ENCODE peak calls at places on chromosomes 13 and 19, in ten cellular contexts. V is prostate gland; E is GM23248; G is stomach; H is left lung; D is CD8-positive, alpha-beta T cell; N is left ventricle myocardium inferior; T is naive thymus-derived CD4-positive, alpha-beta T cell; M is effector memory CD4-positive, alpha-beta T cell; I is pancreas. U is an unnamed sample.

GRCh38 chr19:18960370-18960769 is 19.4 kb upstream of the HOMER3 start:
- DNase-seq in V (no peak), E (no peak), G (no peak), H (no peak), D (no peak), N (no peak), T (no peak), M (no peak), I (no peak), U (no peak)

GRCh38 chr19:4007836-4008539 is 452 bp downstream of the PIAS4 start:
- DNase-seq in V (no peak), E (peak; percentile 59), G (no peak), H (no peak), D (peak; percentile 26), N (no peak), T (peak; percentile 13), M (no peak), I (no peak), U (no peak)

GRCh38 chr19:14366529-14366928 is 14.7 kb upstream of the ADGRE5 start:
- DNase-seq in V (peak; percentile 72), E (peak; percentile 59), G (peak; percentile 95), H (peak; percentile 91), D (peak; percentile 90), N (peak; percentile 58), T (peak; percentile 92), M (peak; percentile 82), I (peak; percentile 53), U (peak; percentile 94)

GRCh38 chr19:12952488-12953455 is 4.3 kb downstream of the GADD45GIP1 start:
- DNase-seq in V (no peak), E (peak; percentile 94), G (no peak), H (no peak), D (no peak), N (no peak), T (no peak), M (no peak), I (no peak), U (no peak)

GRCh38 chr13:72565893-72566292 is 161.5 kb downstream of the MZT1 start:
- DNase-seq in V (no peak), E (peak; percentile 2), G (no peak), H (no peak), D (no peak), N (no peak), T (no peak), M (no peak), I (no peak), U (no peak)

GRCh38 chr19:44800461-44800860 is 8.4 kb upstream of the BCAM start:
- DNase-seq in V (peak; percentile 85), E (peak; percentile 80), G (peak; percentile 87), H (peak; percentile 96), D (peak; percentile 88), N (peak; percentile 83), T (peak; percentile 68), M (peak; percentile 48), I (peak; percentile 75), U (peak; percentile 73)

GRCh38 chr13:93635687-93636086 is 409.1 kb downstream of the GPC6 start:
- DNase-seq in V (no peak), E (peak; percentile 85), G (no peak), H (no peak), D (no peak), N (no peak), T (no peak), M (no peak), I (no peak), U (no peak)

GRCh38 chr19:55598034-55598433 is 1.3 kb downstream of the FIZ1 start:
- DNase-seq in V (no peak), E (no peak), G (no peak), H (no peak), D (no peak), N (no peak), T (no peak), M (no peak), I (no peak), U (no peak)

GRCh38 chr13:77528834-77529500 is 6.5 kb upstream of the SCEL start:
- DNase-seq in V (no peak), E (no peak), G (no peak), H (no peak), D (no peak), N (no peak), T (no peak), M (no peak), I (no peak), U (no peak)

GRCh38 chr13:90414691-90415596 is 932.5 kb upstream of the MIR17HG start:
- DNase-seq in V (no peak), E (peak; percentile 82), G (no peak), H (no peak), D (no peak), N (no peak), T (no peak), M (no peak), I (no peak), U (no peak)

GRCh38 chr19:3045885-3046603 is 16.3 kb downstream of the TLE5 start:
- DNase-seq in V (no peak), E (no peak), G (no peak), H (no peak), D (no peak), N (no peak), T (no peak), M (no peak), I (no peak), U (no peak)

GRCh38 chr13:50543767-50544166 is 299.7 kb downstream of the DLEU7 start:
- DNase-seq in V (no peak), E (peak; percentile 84), G (no peak), H (no peak), D (no peak), N (no peak), T (no peak), M (no peak), I (no peak), U (no peak)

GRCh38 chr13:45316210-45316799 is 24.7 kb downstream of the TPT1 start:
- DNase-seq in V (no peak), E (no peak), G (no peak), H (no peak), D (no peak), N (no peak), T (no peak), M (no peak), I (no peak), U (no peak)

GRCh38 chr13:73738626-73739025 is 395.6 kb downstream of the KLF12 start:
- DNase-seq in V (no peak), E (no peak), G (no peak), H (no peak), D (no peak), N (no peak), T (no peak), M (no peak), I (no peak), U (no peak)

GRCh38 chr13:114112231-114112825 is 20.1 kb downstream of the RASA3 start:
- DNase-seq in V (no peak), E (no peak), G (no peak), H (no peak), D (no peak), N (no peak), T (no peak), M (no peak), I (no peak), U (peak; percentile 33)

GRCh38 chr19:35141627-35142401 is 1.2 kb upstream of the FXYD7 start:
- DNase-seq in V (no peak), E (no peak), G (no peak), H (no peak), D (peak; percentile 26), N (no peak), T (no peak), M (no peak), I (peak; percentile 28), U (no peak)

DNA sequence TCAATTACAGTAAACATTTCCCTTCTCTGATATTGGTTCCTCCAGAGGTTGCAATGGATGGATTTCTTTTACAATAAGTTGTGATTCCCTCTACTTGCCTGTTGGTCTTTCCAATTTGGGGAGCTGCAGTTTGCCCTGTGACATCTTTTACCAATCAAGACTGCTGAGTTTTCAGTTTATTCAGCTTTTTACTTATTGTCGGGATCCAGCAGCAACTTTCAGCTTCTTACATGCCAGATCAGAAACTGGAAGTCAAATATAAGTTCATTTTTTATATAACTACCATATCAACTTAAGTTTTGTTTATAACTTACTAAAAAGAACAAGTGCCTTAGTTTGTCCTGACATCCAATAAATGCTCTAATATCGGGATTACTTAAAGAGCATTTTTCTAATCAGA is 10.5 kb downstream of the OR10H3 start:
- DNase-seq in V (no peak), E (no peak), G (no peak), H (no peak), D (no peak), N (no peak), T (no peak), M (no peak), I (no peak), U (no peak)
- H3K9me3 ChIP-seq in V (no peaks in the 10 kb centered on the region), E (no peaks in the 10 kb centered on the region), G (no peaks in the 10 kb centered on the region), H (no peaks in the 10 kb centered on the region), D (no peaks in the 10 kb centered on the region), N (peaks cover 6% of the 10 kb centered on the region), T (no peaks in the 10 kb centered on the region), M (no peaks in the 10 kb centered on the region), I (no peaks in the 10 kb centered on the region), U (no peaks in the 10 kb centered on the region)

GRCh38 chr13:26046639-26047038 is 5.2 kb downstream of the SHISA2 start:
- DNase-seq in V (no peak), E (no peak), G (no peak), H (no peak), D (no peak), N (no peak), T (no peak), M (no peak), I (no peak), U (no peak)
- H3K27me3 ChIP-seq in V (peaks cover 8% of the 10 kb centered on the region), E (peaks cover 44% of the 10 kb centered on the region), G (peaks cover 55% of the 10 kb centered on the region), H (peaks cover 53% of the 10 kb centered on the region), D (peaks cover 7% of the 10 kb centered on the region), N (peaks cover 100% of the 10 kb centered on the region), T (no peaks in the 10 kb centered on the region), M (peaks cover 26% of the 10 kb centered on the region), I (peaks cover 4% of the 10 kb centered on the region), U (peaks cover 16% of the 10 kb centered on the region)

GRCh38 chr19:5053661-5054060 is 84.7 kb downstream of the KDM4B start:
- DNase-seq in V (no peak), E (no peak), G (no peak), H (peak; percentile 75), D (no peak), N (no peak), T (no peak), M (no peak), I (no peak), U (no peak)
- H3K9me3 ChIP-seq in V (no peaks in the 10 kb centered on the region), E (no peaks in the 10 kb centered on the region), G (no peaks in the 10 kb centered on the region), H (no peaks in the 10 kb centered on the region), D (no peaks in the 10 kb centered on the region), N (no peaks in the 10 kb centered on the region), T (no peaks in the 10 kb centered on the region), M (no peaks in the 10 kb centered on the region), I (no peaks in the 10 kb centered on the region), U (no peaks in the 10 kb centered on the region)

DNA sequence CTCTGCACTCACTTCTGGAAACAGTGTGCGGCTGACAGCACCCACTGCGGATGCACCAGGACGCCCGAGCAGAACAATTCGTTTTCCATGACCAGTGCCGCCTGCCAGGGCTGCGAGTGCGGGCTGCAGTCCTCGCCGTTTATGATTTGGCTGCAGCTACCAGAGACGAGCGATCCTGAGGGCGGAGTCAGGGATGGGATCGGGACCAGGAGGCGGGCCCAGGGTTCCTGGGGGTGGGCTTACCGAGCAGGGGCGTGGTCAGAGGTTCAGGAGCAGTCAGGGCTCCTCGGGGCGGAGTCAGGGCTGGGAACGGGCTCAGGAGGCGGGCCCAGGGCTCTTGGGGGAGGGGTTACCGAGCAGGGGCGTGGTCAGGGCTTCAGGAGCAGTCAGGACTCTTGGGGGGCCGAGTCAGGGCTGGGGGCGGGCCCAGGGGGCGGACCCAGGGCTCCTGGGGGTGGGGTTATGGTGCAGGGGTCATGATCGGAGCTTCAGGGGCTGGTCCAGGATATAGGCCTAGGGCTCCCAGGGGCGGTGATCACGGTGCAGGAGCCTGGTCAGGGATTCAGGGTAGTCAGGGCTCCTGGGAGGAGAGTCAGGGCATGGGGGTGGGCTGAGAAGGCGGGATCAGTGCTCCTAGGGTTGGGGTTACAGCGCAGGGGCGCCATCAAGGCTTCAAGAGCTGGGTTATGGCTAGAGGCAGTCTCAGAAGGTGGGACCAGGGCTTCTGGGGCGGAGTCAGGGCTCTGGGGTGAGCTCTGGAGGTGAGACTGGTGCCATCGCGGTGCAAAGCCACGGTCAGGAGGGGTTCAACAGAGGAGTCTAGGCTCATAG is 1.7 kb downstream of the KLK4 start:
- DNase-seq in V (peak; percentile 92), E (peak; percentile 58), G (peak; percentile 29), H (no peak), D (peak; percentile 19), N (no peak), T (no peak), M (no peak), I (peak; percentile 21), U (no peak)
- H3K27me3 ChIP-seq in V (no peaks in the 10 kb centered on the region), E (peaks cover 47% of the 10 kb centered on the region), G (peaks cover 91% of the 10 kb centered on the region), H (peaks cover 86% of the 10 kb centered on the region), D (peaks cover 22% of the 10 kb centered on the region), N (peaks cover 86% of the 10 kb centered on the region), T (peaks cover 3% of the 10 kb centered on the region), M (peaks cover 18% of the 10 kb centered on the region), I (no peaks in the 10 kb centered on the region), U (peaks cover 11% of the 10 kb centered on the region)

U was measured in CD4-positive, alpha-beta memory T cell.